ENCODE peak calls at places on chromosomes 3 and 15, in seven cellular contexts. H, O, A, C, S, G and Y are unnamed samples.

GRCh38 chr3:195198424-195199346 is 72.3 kb downstream of the XXYLT1 start:
- DNase-seq in H (no peak), O (no peak), A (no peak), C (no peak), S (no peak), G (no peak), Y (no peak)

GRCh38 chr15:61974118-61974517 is 86.1 kb downstream of the VPS13C start:
- DNase-seq in H (no peak), O (no peak), A (no peak), C (no peak), S (no peak), G (no peak), Y (no peak)

GRCh38 chr3:39811561-39811960 is 2.2 kb downstream of the MYRIP start:
- DNase-seq in H (no peak), O (no peak), A (no peak), C (no peak), S (no peak), G (no peak), Y (no peak)

GRCh38 chr3:137471553-137472204 is 292.4 kb upstream of the SOX14 start:
- DNase-seq in H (no peak), O (no peak), A (no peak), C (no peak), S (no peak), G (no peak), Y (no peak)

GRCh38 chr3:42023380-42023779 is 61.5 kb upstream of the ULK4 start:
- DNase-seq in H (no peak), O (no peak), A (no peak), C (no peak), S (no peak), G (no peak), Y (no peak)

GRCh38 chr15:63514533-63514943 is 10.1 kb downstream of the USP3 start:
- DNase-seq in H (no peak), O (no peak), A (no peak), C (no peak), S (no peak), G (peak; percentile 54), Y (no peak)

GRCh38 chr3:42067324-42067723 is 23.8 kb upstream of the TRAK1 start:
- DNase-seq in H (no peak), O (no peak), A (peak; percentile 80), C (no peak), S (peak; percentile 44), G (peak; percentile 86), Y (peak; percentile 86)

GRCh38 chr3:55296035-55296434 is 191.1 kb downstream of the WNT5A start:
- DNase-seq in H (no peak), O (no peak), A (no peak), C (no peak), S (no peak), G (no peak), Y (no peak)

GRCh38 chr3:4337147-4337546 is 34.0 kb downstream of the SETMAR start:
- DNase-seq in H (no peak), O (no peak), A (no peak), C (no peak), S (no peak), G (no peak), Y (no peak)

GRCh38 chr3:171614318-171614967 is 154.2 kb upstream of the TNIK start:
- DNase-seq in H (no peak), O (no peak), A (peak; percentile 47), C (no peak), S (no peak), G (no peak), Y (no peak)

GRCh38 chr3:40754966-40755365 is 230.2 kb downstream of the ZNF621 start:
- DNase-seq in H (no peak), O (no peak), A (no peak), C (no peak), S (no peak), G (no peak), Y (no peak)

GRCh38 chr15:53869044-53869805 is 109.0 kb upstream of the UNC13C start:
- DNase-seq in H (no peak), O (no peak), A (peak; percentile 11), C (no peak), S (no peak), G (no peak), Y (no peak)

GRCh38 chr3:25664066-25664809 is 469 bp downstream of the TOP2B start:
- DNase-seq in H (no peak), O (no peak), A (peak; percentile 47), C (peak; percentile 19), S (no peak), G (no peak), Y (no peak)

GRCh38 chr3:186930143-186930638 is at the start of gene ST6GAL1:
- DNase-seq in H (no peak), O (no peak), A (peak; percentile 82), C (peak; percentile 27), S (no peak), G (peak; percentile 58), Y (peak; percentile 27)

GRCh38 chr15:41689834-41690233 is 29.6 kb downstream of the MGA start:
- DNase-seq in H (no peak), O (no peak), A (no peak), C (no peak), S (no peak), G (peak; percentile 77), Y (no peak)

GRCh38 chr3:102400142-102400541 is 34.7 kb upstream of the ZPLD1 start:
- DNase-seq in H (no peak), O (no peak), A (no peak), C (no peak), S (no peak), G (no peak), Y (no peak)

GRCh38 chr15:31228980-31229826 is 97.4 kb upstream of the KLF13 start:
- DNase-seq in H (no peak), O (no peak), A (peak; percentile 93), C (peak; percentile 14), S (peak; percentile 53), G (no peak), Y (peak; percentile 91)

GRCh38 chr3:123071146-123071545 is 4.3 kb downstream of the PDIA5 start:
- DNase-seq in H (peak; percentile 71), O (no peak), A (peak; percentile 20), C (no peak), S (no peak), G (no peak), Y (no peak)

GRCh38 chr3:107663266-107663665 is 140.5 kb downstream of the BBX start:
- DNase-seq in H (no peak), O (no peak), A (no peak), C (no peak), S (no peak), G (no peak), Y (no peak)

GRCh38 chr3:155853214-155854146 is 747 bp downstream of the SLC33A1 start:
- DNase-seq in H (no peak), O (peak; percentile 20), A (no peak), C (no peak), S (no peak), G (peak; percentile 25), Y (no peak)

GRCh38 chr3:195384952-195385351 is 57.9 kb downstream of the ACAP2 start:
- DNase-seq in H (no peak), O (no peak), A (no peak), C (no peak), S (no peak), G (no peak), Y (no peak)

GRCh38 chr3:124570232-124570631 is 160.0 kb upstream of the UMPS start:
- DNase-seq in H (no peak), O (no peak), A (no peak), C (no peak), S (no peak), G (peak; percentile 13), Y (no peak)

GRCh38 chr15:98954411-98954810 is 53.2 kb downstream of the PGPEP1L start:
- DNase-seq in H (peak; percentile 14), O (peak; percentile 8), A (no peak), C (no peak), S (no peak), G (no peak), Y (peak; percentile 24)

GRCh38 chr3:1967525-1967924 is 131.1 kb upstream of the CNTN4 start:
- DNase-seq in H (no peak), O (no peak), A (no peak), C (no peak), S (no peak), G (no peak), Y (no peak)

GRCh38 chr3:186971578-186971977 is 41.3 kb downstream of the ST6GAL1 start:
- DNase-seq in H (no peak), O (no peak), A (no peak), C (no peak), S (no peak), G (no peak), Y (no peak)

GRCh38 chr15:64892850-64893403 is 18.8 kb upstream of the ANKDD1A start:
- DNase-seq in H (no peak), O (no peak), A (peak; percentile 28), C (no peak), S (no peak), G (peak; percentile 26), Y (peak; percentile 45)

GRCh38 chr3:69442771-69443197 is 56.9 kb upstream of the FRMD4B start:
- DNase-seq in H (no peak), O (no peak), A (no peak), C (no peak), S (no peak), G (no peak), Y (no peak)

GRCh38 chr3:73029321-73029796 is 32.1 kb upstream of the EBLN2 start:
- DNase-seq in H (no peak), O (no peak), A (no peak), C (no peak), S (no peak), G (no peak), Y (no peak)

GRCh38 chr15:65732698-65733097 is 59.4 kb downstream of the DENND4A start:
- DNase-seq in H (no peak), O (no peak), A (no peak), C (no peak), S (no peak), G (no peak), Y (no peak)